ENCODE peak calls at places on chromosome 1, in eight cellular contexts. R is coronary artery, Y is GM23248, F is lower lobe of right lung, M is tibial artery, E is Panc1, D is IMR-90, U is SJSA1. S is an unnamed sample.

GRCh38 chr1:183914283-183914682 is 109.4 kb downstream of the RGL1 start:
- DNase-seq in R (no peak), Y (peak; percentile 81), F (no peak), M (peak; percentile 59), E (no peak), D (peak; percentile 58), U (no peak), S (peak; percentile 21)

GRCh38 chr1:169072945-169073725 is 33.4 kb upstream of the ATP1B1 start:
- DNase-seq in R (no peak), Y (no peak), F (no peak), M (no peak), E (no peak), D (no peak), U (no peak), S (no peak)

GRCh38 chr1:63746129-63746864 is 27.5 kb upstream of the ROR1 start:
- DNase-seq in R (no peak), Y (peak; percentile 42), F (no peak), M (no peak), E (no peak), D (peak; percentile 95), U (no peak), S (peak; percentile 96)

GRCh38 chr1:180157576-180158057 is 2.9 kb downstream of the QSOX1 start:
- DNase-seq in R (no peak), Y (peak; percentile 27), F (no peak), M (no peak), E (no peak), D (no peak), U (no peak), S (no peak)

GRCh38 chr1:27863552-27863943 is 8.8 kb upstream of the THEMIS2 start:
- DNase-seq in R (no peak), Y (no peak), F (peak; percentile 77), M (no peak), E (no peak), D (no peak), U (no peak), S (no peak)

GRCh38 chr1:34742667-34743270 is 12.1 kb upstream of the GJB5 start:
- DNase-seq in R (no peak), Y (peak; percentile 81), F (peak; percentile 83), M (peak; percentile 61), E (peak; percentile 47), D (peak; percentile 41), U (peak; percentile 70), S (no peak)

GRCh38 chr1:162235261-162235780 is 141.3 kb downstream of the SPATA46 start:
- DNase-seq in R (no peak), Y (peak; percentile 90), F (no peak), M (no peak), E (no peak), D (peak; percentile 2), U (no peak), S (peak; percentile 80)

GRCh38 chr1:107140703-107141490 is at the start of gene NTNG1:
- DNase-seq in R (no peak), Y (peak; percentile 66), F (no peak), M (no peak), E (no peak), D (no peak), U (no peak), S (no peak)

GRCh38 chr1:198655464-198656121 is 16.8 kb downstream of the PTPRC start:
- DNase-seq in R (no peak), Y (peak; percentile 51), F (no peak), M (no peak), E (no peak), D (no peak), U (no peak), S (peak; percentile 73)

GRCh38 chr1:184827600-184828368 is 73.1 kb upstream of the EDEM3 start:
- DNase-seq in R (peak; percentile 78), Y (peak; percentile 57), F (no peak), M (no peak), E (no peak), D (peak; percentile 73), U (peak; percentile 73), S (peak; percentile 84)

GRCh38 chr1:181062800-181063428 is 25.6 kb upstream of the IER5 start:
- DNase-seq in R (no peak), Y (peak; percentile 89), F (no peak), M (no peak), E (no peak), D (peak; percentile 66), U (no peak), S (no peak)

GRCh38 chr1:183195146-183195571 is 9.1 kb downstream of the LAMC2 start:
- DNase-seq in R (no peak), Y (peak; percentile 71), F (no peak), M (no peak), E (no peak), D (peak; percentile 60), U (no peak), S (peak; percentile 36)

GRCh38 chr1:61255324-61255703 is 173.0 kb downstream of the NFIA start:
- DNase-seq in R (no peak), Y (no peak), F (no peak), M (no peak), E (no peak), D (no peak), U (no peak), S (no peak)

GRCh38 chr1:86582161-86582560 is 35.3 kb downstream of the CLCA4 start:
- DNase-seq in R (no peak), Y (no peak), F (no peak), M (no peak), E (no peak), D (no peak), U (no peak), S (no peak)

GRCh38 chr1:210500831-210501230 is 172.1 kb downstream of the HHAT start:
- DNase-seq in R (no peak), Y (no peak), F (no peak), M (no peak), E (no peak), D (peak; percentile 19), U (no peak), S (no peak)

GRCh38 chr1:9198538-9199361 is 35.8 kb upstream of the H6PD start:
- DNase-seq in R (no peak), Y (peak; percentile 68), F (no peak), M (no peak), E (no peak), D (peak; percentile 51), U (no peak), S (peak; percentile 34)

GRCh38 chr1:45246760-45247159 is 40.4 kb upstream of the ZSWIM5 start:
- DNase-seq in R (no peak), Y (peak; percentile 95), F (no peak), M (no peak), E (peak; percentile 41), D (peak; percentile 91), U (no peak), S (peak; percentile 77)

GRCh38 chr1:204294371-204294770 is 65.4 kb downstream of the PLEKHA6 start:
- DNase-seq in R (no peak), Y (peak; percentile 94), F (no peak), M (peak; percentile 83), E (peak; percentile 50), D (peak; percentile 97), U (peak; percentile 72), S (peak; percentile 87)

DNA sequence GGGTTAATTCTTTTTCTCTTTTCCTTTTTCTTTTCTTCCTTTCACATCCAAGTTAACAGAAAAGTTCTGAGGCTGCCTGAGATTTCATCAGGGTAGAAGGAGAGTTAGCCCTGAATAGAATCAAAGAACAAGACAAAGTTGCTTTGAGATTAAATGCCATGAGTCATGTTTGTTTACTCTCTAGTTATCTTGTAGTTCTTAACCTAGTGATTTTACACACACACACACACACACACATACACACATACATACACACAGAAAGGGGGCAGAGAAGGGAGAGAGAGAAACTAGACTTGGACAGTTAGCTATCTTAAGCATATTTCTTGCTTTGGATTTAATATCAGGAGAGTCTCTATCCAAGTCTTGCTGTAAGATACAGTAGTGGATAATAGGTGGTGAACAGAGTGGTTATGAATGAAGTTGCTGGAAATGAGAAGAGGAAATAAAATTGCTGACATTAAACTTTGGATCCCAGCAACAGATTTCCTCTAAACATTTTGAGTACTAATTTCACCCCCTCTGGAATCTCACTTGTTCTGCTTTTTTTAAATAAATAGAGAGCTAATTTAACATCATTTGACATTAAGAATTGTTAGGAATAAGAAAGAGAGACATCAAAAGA is 19.9 kb downstream of the PLA2G4A start:
- DNase-seq in R (no peak), Y (no peak), F (no peak), M (no peak), E (no peak), D (peak; percentile 21), U (no peak), S (peak; percentile 4)
- H3K27ac ChIP-seq in R (peak overlapping the region; percentile 56), Y (no peak overlapping the region), F (peak overlapping the region; percentile 40), M (no peak overlapping the region), E (no peak overlapping the region), D (no peak overlapping the region), U (no peak overlapping the region), S (no peak overlapping the region)

GRCh38 chr1:17027403-17027802 is 15.7 kb upstream of the ATP13A2 start:
- DNase-seq in R (no peak), Y (peak; percentile 76), F (peak; percentile 82), M (peak; percentile 66), E (no peak), D (no peak), U (no peak), S (no peak)
- H3K27ac ChIP-seq in R (no peak overlapping the region), Y (peak overlapping the region; percentile 71), F (peak overlapping the region; percentile 48), M (no peak overlapping the region), E (no peak overlapping the region), D (no peak overlapping the region), U (no peak overlapping the region), S (no peak overlapping the region)

GRCh38 chr1:200405273-200405672 is 4.6 kb downstream of the ZNF281 start:
- DNase-seq in R (no peak), Y (peak; percentile 20), F (no peak), M (no peak), E (no peak), D (no peak), U (no peak), S (no peak)

GRCh38 chr1:200401263-200401662 is 8.6 kb downstream of the ZNF281 start:
- DNase-seq in R (no peak), Y (no peak), F (no peak), M (no peak), E (no peak), D (no peak), U (no peak), S (no peak)

GRCh38 chr1:200399860-200400259 is 10.0 kb downstream of the ZNF281 start:
- DNase-seq in R (no peak), Y (no peak), F (no peak), M (no peak), E (no peak), D (no peak), U (no peak), S (no peak)

GRCh38 chr1:200401708-200402107 is 8.1 kb downstream of the ZNF281 start:
- DNase-seq in R (no peak), Y (no peak), F (no peak), M (no peak), E (no peak), D (no peak), U (no peak), S (no peak)

GRCh38 chr1:200400556-200400955 is 9.3 kb downstream of the ZNF281 start:
- DNase-seq in R (no peak), Y (no peak), F (no peak), M (no peak), E (no peak), D (no peak), U (no peak), S (no peak)
- H3K27ac ChIP-seq in R (no peak overlapping the region), Y (no peak overlapping the region), F (no peak overlapping the region), M (no peak overlapping the region), E (peak overlapping the region; percentile 57), D (no peak overlapping the region), U (no peak overlapping the region), S (no peak overlapping the region)

DNA sequence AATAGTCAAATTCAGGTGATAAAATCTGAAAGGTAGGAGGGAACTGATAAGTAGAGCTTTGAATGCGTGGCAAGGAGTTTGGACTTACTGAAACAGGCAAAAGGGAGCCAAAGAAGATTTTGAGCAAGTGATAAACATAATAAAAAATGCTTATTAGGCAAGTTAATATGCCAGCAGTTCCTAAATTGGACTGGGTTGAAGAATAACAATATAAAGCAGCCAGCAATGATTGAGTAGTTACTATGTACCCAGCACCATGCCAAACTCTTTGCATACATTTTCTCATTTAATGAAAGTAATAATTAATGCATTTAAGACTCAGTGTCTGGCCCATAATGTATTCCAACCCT is 23.8 kb upstream of the AHCYL1 start:
- DNase-seq in R (no peak), Y (no peak), F (no peak), M (no peak), E (no peak), D (no peak), U (no peak), S (no peak)
- H3K27ac ChIP-seq in R (no peak overlapping the region), Y (no peak overlapping the region), F (peak overlapping the region; percentile 33), M (no peak overlapping the region), E (peak overlapping the region; percentile 100), D (no peak overlapping the region), U (peak overlapping the region; percentile 95), S (no peak overlapping the region)

S was measured in astrocyte.